ENCODE peak calls at places on chromosomes 3 and 15, in four cellular contexts. B is activated CD8-positive, alpha-beta memory T cell treated with anti-CD3 and anti-CD28 coated beads for 48 hours; M is stimulated activated CD8-positive, alpha-beta memory T cell treated with anti-CD3 and anti-CD28 coated beads, Interleukin-7, amount 100 ng/mL, for 1 hour; W is NCI-H1105 treated with DMSO at 0.1 percent for 48 hours. N is an unnamed sample.

GRCh38 chr15:74543583-74543982 is 2.6 kb downstream of the ARID3B start:
- DNase-seq in B (no peak), M (no peak), W (no peak), N (peak)

GRCh38 chr15:39397883-39398282 is 183.0 kb upstream of the THBS1 start:
- DNase-seq in W (no peak), B (no peak), M (no peak), N (no peak)

GRCh38 chr15:62430056-62430455 is 265.0 kb upstream of the C2CD4B start:
- DNase-seq in B (no peak), W (no peak), M (no peak), N (no peak)

GRCh38 chr3:70742081-70742480 is 429.6 kb upstream of the MDFIC2 start:
- DNase-seq in B (no peak), W (no peak), M (no peak), N (no peak)

GRCh38 chr15:69014454-69014853 is at the start of gene NOX5:
- DNase-seq in W (no peak), M (no peak), B (no peak), N (no peak)

GRCh38 chr3:55585856-55586255 is 98.8 kb upstream of the WNT5A start:
- DNase-seq in W (no peak), M (no peak), B (no peak), N (no peak)

GRCh38 chr15:74120426-74120825 is 10.0 kb upstream of the ISLR2 start:
- DNase-seq in B (no peak), M (no peak), W (no peak), N (no peak)

GRCh38 chr15:99139276-99139675 is 34.4 kb downstream of the SYNM start:
- DNase-seq in W (no peak), M (no peak), B (no peak), N (no peak)

GRCh38 chr15:71804695-71805470 is 5.5 kb upstream of the NR2E3 start:
- DNase-seq in M (no peak), W (no peak), B (no peak), N (no peak)

GRCh38 chr3:61233828-61234227 is 17.4 kb downstream of the FHIT start:
- DNase-seq in W (no peak), M (no peak), B (no peak), N (no peak)

GRCh38 chr3:71428841-71429609 is 154.5 kb downstream of the FOXP1 start:
- DNase-seq in B (no peak), W (peak), M (no peak), N (no peak)

GRCh38 chr15:90388462-90389182 is 580 bp downstream of the IQGAP1 start:
- DNase-seq in B (peak), M (peak), W (peak), N (peak)

GRCh38 chr3:98734737-98735136 is 28.4 kb upstream of the ST3GAL6 start:
- DNase-seq in B (no peak), W (no peak), M (no peak), N (no peak)

GRCh38 chr3:196638922-196639516 is 475 bp upstream of the NRROS start:
- DNase-seq in W (peak), M (no peak), B (no peak), N (no peak)

GRCh38 chr15:31457631-31458526 is 131.2 kb downstream of the KLF13 start:
- DNase-seq in M (no peak), W (no peak), B (no peak), N (no peak)

GRCh38 chr3:78974181-78974770 is 793.5 kb downstream of the ROBO1 start:
- DNase-seq in M (no peak), B (no peak), W (no peak), N (no peak)

GRCh38 chr3:133038089-133038730 is at the start of gene TMEM108:
- DNase-seq in W (peak), B (peak), M (no peak), N (peak)

GRCh38 chr3:47315069-47315647 is 32.4 kb downstream of the KLHL18 start:
- DNase-seq in B (no peak), M (no peak), W (no peak), N (no peak)

GRCh38 chr15:40379853-40380252 is 2.7 kb upstream of the KNSTRN start:
- DNase-seq in W (no peak), M (no peak), B (no peak), N (no peak)

GRCh38 chr3:141963301-141963700 is 86.9 kb downstream of the ATP1B3 start:
- DNase-seq in B (no peak), W (no peak), M (no peak), N (no peak)

GRCh38 chr15:77144492-77145070 is 73.7 kb upstream of the TSPAN3 start:
- DNase-seq in B (no peak), W (no peak), M (no peak), N (no peak)

GRCh38 chr15:83747050-83747717 is 93.3 kb downstream of the ADAMTSL3 start:
- DNase-seq in W (no peak), M (no peak), B (no peak), N (no peak)